ENCODE peak calls at places on chromosomes 1 and 21, in nine cellular contexts. H, Z, M, K, I, O, T, D and S are unnamed samples.

GRCh38 chr1:200038987-200039848 is 11.7 kb downstream of the NR5A2 start:
- DNase-seq in I (peak; percentile 60), Z (peak; percentile 82), D (peak; percentile 28), K (no peak), O (peak; percentile 51), T (peak; percentile 70), M (no peak), H (no peak), S (no peak)

GRCh38 chr1:234543442-234544093 is 64.6 kb upstream of the TARBP1 start:
- DNase-seq in I (no peak), M (no peak), D (peak; percentile 73), K (no peak), Z (no peak), O (no peak), H (no peak), T (no peak), S (no peak)

GRCh38 chr21:14630556-14631069 is 84.5 kb upstream of the SAMSN1 start:
- DNase-seq in I (no peak), D (no peak), M (no peak), T (no peak), K (no peak), O (no peak), H (no peak), Z (no peak), S (no peak)

GRCh38 chr1:81034366-81034765 is 766.4 kb upstream of the ADGRL2 start:
- DNase-seq in H (no peak), T (no peak), Z (no peak), K (no peak), O (no peak), I (no peak), D (no peak), M (no peak), S (no peak)

GRCh38 chr1:26862781-26863676 is at the start of gene SFN:
- DNase-seq in I (peak; percentile 67), M (no peak), Z (peak; percentile 93), D (peak; percentile 36), O (peak; percentile 99), K (peak; percentile 9), T (no peak), H (peak; percentile 81), S (no peak)

GRCh38 chr1:223175032-223175431 is 32.0 kb upstream of the TLR5 start:
- DNase-seq in Z (no peak), K (no peak), H (no peak), M (no peak), T (no peak), O (peak; percentile 80), D (no peak), I (peak; percentile 60), S (no peak)

GRCh38 chr1:115980998-115981993 is 5.0 kb downstream of the SLC22A15 start:
- DNase-seq in D (peak; percentile 1), Z (no peak), H (peak; percentile 47), M (peak; percentile 28), T (no peak), K (no peak), I (peak; percentile 50), O (peak; percentile 63), S (no peak)

GRCh38 chr1:197462539-197462938 is 194.5 kb downstream of the CRB1 start:
- DNase-seq in D (no peak), Z (no peak), K (no peak), O (no peak), I (no peak), M (no peak), H (no peak), T (no peak), S (no peak)

GRCh38 chr21:16945580-16945979 is 567.3 kb upstream of the CXADR start:
- DNase-seq in I (no peak), T (no peak), K (no peak), Z (no peak), O (no peak), M (no peak), H (no peak), D (no peak), S (no peak)